ENCODE peak calls at places on chromosomes 4 and X, in six cellular contexts. N is psoas muscle, W is HCT116, O is cardiac fibroblast, L is neural progenitor cell, T is Right ventricle myocardium superior. R is an unnamed sample.

GRCh38 chrX:55867254-55867653 is 149.7 kb downstream of the RRAGB start:
- DNase-seq in O (peak), N (no peak), W (no peak), L (no peak), T (no peak), R (peak)

GRCh38 chrX:132470830-132471229 is 18.0 kb downstream of the MBNL3 start:
- DNase-seq in W (no peak), O (no peak), N (no peak), T (no peak), L (no peak), R (no peak)

GRCh38 chr4:54067163-54067562 is 2.8 kb upstream of the CHIC2 start:
- DNase-seq in T (peak), L (no peak), N (peak), W (peak), O (peak), R (peak)

GRCh38 chr4:88792821-88793220 is 95.2 kb upstream of the NAP1L5 start:
- DNase-seq in O (peak), N (no peak), L (no peak), T (no peak), W (no peak), R (no peak)

GRCh38 chrX:145405012-145405411 is 157.7 kb downstream of the SPANXN1 start:
- DNase-seq in L (peak), N (no peak), T (no peak), O (peak), W (peak), R (peak)

GRCh38 chr4:183161630-183162029 is 62.6 kb downstream of the WWC2 start:
- DNase-seq in L (no peak), O (no peak), N (no peak), T (no peak), W (no peak), R (no peak)

GRCh38 chr4:3766791-3767561 is 791 bp downstream of the ADRA2C start:
- DNase-seq in W (no peak), T (no peak), L (peak), O (no peak), N (no peak), R (no peak)

GRCh38 chr4:137032242-137032641 is 500.1 kb downstream of the PCDH18 start:
- DNase-seq in L (no peak), O (peak), W (no peak), N (no peak), T (no peak), R (peak)

GRCh38 chrX:48498374-48498809 is 10.4 kb upstream of the PORCN start:
- DNase-seq in O (peak), W (no peak), N (no peak), T (no peak), L (no peak), R (peak)

GRCh38 chrX:104419211-104419610 is 146.8 kb upstream of the IL1RAPL2 start:
- DNase-seq in T (no peak), O (no peak), N (no peak), L (no peak), W (no peak), R (no peak)

GRCh38 chr4:6992728-6993655 is 50.2 kb upstream of the TADA2B start:
- DNase-seq in N (no peak), O (peak), W (no peak), T (no peak), L (no peak), R (peak)

GRCh38 chr4:3781193-3781886 is 15.2 kb downstream of the ADRA2C start:
- DNase-seq in L (no peak), N (no peak), O (no peak), W (peak), T (no peak), R (no peak)